ENCODE peak calls at places on chromosomes 16 and 17, in four cellular contexts. O is breast epithelium, W is HL-60, P is GM23338. A is an unnamed sample.
A peak's percentile ranks its signal among the peaks of the same experiment; 100 is the strongest.

GRCh38 chr17:68711858-68712257 is 110.7 kb upstream of the FAM20A start:
- DNase-seq in W (no peak), O (no peak), P (no peak), A (no peak)

GRCh38 chr17:21678451-21679081 is 13.8 kb upstream of the KCNJ18 start:
- DNase-seq in O (peak; percentile 50), P (no peak), W (no peak), A (no peak)

GRCh38 chr16:85916141-85916890 is 17.4 kb downstream of the IRF8 start:
- DNase-seq in O (no peak), P (no peak), W (peak; percentile 48), A (peak; percentile 88)

GRCh38 chr16:1792836-1793577 is 498 bp downstream of the IGFALS start:
- DNase-seq in W (no peak), O (no peak), P (no peak), A (no peak)

GRCh38 chr16:67447508-67448076 is 16.7 kb downstream of the HSD11B2 start:
- DNase-seq in O (no peak), W (peak; percentile 82), P (peak; percentile 61), A (peak; percentile 78)

GRCh38 chr17:16906670-16907069 is 65.2 kb downstream of the TNFRSF13B start:
- DNase-seq in P (no peak), O (no peak), W (no peak), A (no peak)

GRCh38 chr16:57141822-57142631 is 43.8 kb downstream of the PSME3IP1 start:
- DNase-seq in O (no peak), W (peak; percentile 35), P (no peak), A (no peak)

GRCh38 chr16:47920709-47921108 is 235.1 kb downstream of the ABCC12 start:
- DNase-seq in P (no peak), W (no peak), O (no peak), A (no peak)

GRCh38 chr16:77169650-77170236 is 21.2 kb upstream of the MON1B start:
- DNase-seq in O (no peak), W (peak; percentile 59), P (peak; percentile 87), A (peak; percentile 23)

GRCh38 chr17:64683791-64684190 is 21.7 kb upstream of the SMURF2 start:
- DNase-seq in W (no peak), P (no peak), O (no peak), A (no peak)

GRCh38 chr16:75376475-75376907 is 56.8 kb downstream of the CFDP1 start:
- DNase-seq in O (no peak), W (no peak), P (peak; percentile 66), A (no peak)

GRCh38 chr16:73051903-73052302 is 4.0 kb upstream of the ZFHX3 start:
- DNase-seq in O (no peak), P (no peak), W (no peak), A (no peak)
- H3K4me3 ChIP-seq in O (no peak overlapping the region), P (no peak overlapping the region), W (no peak overlapping the region), A (no peak overlapping the region)

GRCh38 chr17:75380750-75381149 is 24.7 kb downstream of the GRB2 start:
- DNase-seq in W (no peak), P (no peak), O (no peak), A (no peak)

GRCh38 chr17:75386430-75386829 is 19.0 kb downstream of the GRB2 start:
- DNase-seq in W (no peak), O (no peak), P (no peak), A (no peak)

GRCh38 chr17:75384751-75385150 is 20.7 kb downstream of the GRB2 start:
- DNase-seq in P (no peak), W (no peak), O (no peak), A (no peak)

GRCh38 chr17:75380315-75380714 is 25.2 kb downstream of the GRB2 start:
- DNase-seq in O (no peak), W (no peak), P (no peak), A (no peak)

GRCh38 chr17:75383842-75384195 is 21.7 kb downstream of the GRB2 start:
- DNase-seq in P (no peak), W (no peak), O (no peak), A (no peak)
- TF ChIP-seq POLR2AphosphoS5 in P (no peak), W (no peak), O (no peak), A (no peak)

DNA sequence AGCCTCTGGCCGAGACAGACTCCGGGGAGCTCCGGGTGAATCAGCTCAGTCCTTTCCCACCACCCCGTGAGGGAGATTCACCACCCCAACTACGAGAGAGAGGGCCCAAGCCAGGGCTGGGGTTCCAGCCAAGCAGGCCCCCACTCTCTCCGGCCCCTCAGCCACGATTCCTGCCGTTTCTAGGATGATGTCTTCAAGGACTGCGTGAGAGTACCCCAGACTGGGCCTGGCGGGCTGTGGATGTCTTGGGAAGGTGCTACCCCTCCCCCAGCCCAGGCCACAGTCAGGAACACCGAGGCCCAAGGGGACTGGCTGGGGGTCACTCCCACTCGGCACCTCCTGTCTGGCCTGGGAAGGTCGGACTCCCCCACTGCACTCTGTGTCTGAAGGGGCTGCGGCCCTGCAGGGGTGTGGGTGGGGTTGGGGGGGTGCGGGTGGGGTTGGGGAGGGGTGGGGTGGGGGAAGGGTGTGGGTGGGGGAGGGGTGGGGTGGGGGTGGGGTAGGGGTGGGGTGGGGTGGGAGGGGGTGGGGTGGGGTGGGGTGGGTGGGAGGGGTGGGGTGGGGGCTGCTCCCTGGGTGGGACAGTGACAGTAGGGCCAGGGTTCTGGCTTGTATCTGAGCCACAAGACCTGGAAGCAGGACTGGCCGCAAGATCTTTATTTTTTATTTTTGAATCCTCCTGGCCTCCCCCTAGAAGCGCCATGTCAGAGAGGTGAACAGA is 21.8 kb upstream of the PABPN1L start:
- DNase-seq in O (no peak), P (no peak), W (no peak), A (no peak)
- H3K4me3 ChIP-seq in O (no peak overlapping the region), P (no peak overlapping the region), W (no peak overlapping the region), A (no peak overlapping the region)

DNA sequence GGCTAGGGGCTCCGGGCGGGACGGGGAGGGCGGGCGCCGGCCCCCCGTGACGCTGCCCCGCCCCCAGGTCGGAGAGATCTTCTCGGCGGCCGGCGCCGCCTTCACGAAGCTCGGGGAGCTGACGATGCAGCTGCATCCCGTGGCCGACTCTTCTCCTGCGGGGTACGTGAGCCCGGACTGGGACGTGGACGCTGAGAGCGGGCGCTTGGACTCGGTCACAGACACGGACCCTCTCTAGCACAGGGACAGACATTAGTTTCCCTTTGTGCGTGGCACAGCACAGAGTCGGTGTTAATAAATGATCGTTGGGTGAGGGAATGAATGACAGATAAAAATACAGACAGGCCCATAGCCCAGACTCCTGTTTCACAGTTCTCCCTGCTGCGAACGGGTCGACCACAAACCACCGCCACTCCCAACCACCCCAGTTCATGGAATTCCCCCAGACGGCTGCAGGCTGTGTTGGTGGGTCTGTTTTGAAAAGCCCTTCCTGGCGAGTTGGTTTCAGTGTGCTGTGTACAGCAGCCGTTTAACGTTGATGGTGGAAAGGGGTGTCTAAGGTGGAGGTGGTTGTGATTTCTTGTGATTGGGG is 2.7 kb downstream of the RNASEK start:
- DNase-seq in O (no peak), P (peak; percentile 23), W (no peak), A (peak; percentile 49)
- TF ChIP-seq POLR2AphosphoS5 in O (no peak), P (no peak), W (no peak), A (no peak)

GRCh38 chr16:30141750-30142149 is 18.7 kb upstream of the MAPK3 start:
- DNase-seq in W (no peak), P (no peak), O (no peak), A (no peak)

GRCh38 chr16:30142672-30143346 is 19.8 kb upstream of the MAPK3 start:
- DNase-seq in O (no peak), W (peak; percentile 71), P (peak; percentile 50), A (no peak)

GRCh38 chr16:30136971-30137601 is 14.1 kb upstream of the MAPK3 start:
- DNase-seq in P (no peak), W (peak; percentile 73), O (no peak), A (no peak)

GRCh38 chr16:30137897-30138296 is 14.9 kb upstream of the MAPK3 start:
- DNase-seq in P (no peak), W (no peak), O (no peak), A (no peak)

GRCh38 chr16:30139895-30140481 is 17.0 kb upstream of the MAPK3 start:
- DNase-seq in P (no peak), O (no peak), W (peak; percentile 44), A (no peak)
- H3K4me3 ChIP-seq in P (no peak overlapping the region), O (no peak overlapping the region), W (no peak overlapping the region), A (no peak overlapping the region)

GRCh38 chr16:70704586-70704985 is 18.7 kb upstream of the MTSS2 start:
- DNase-seq in P (no peak), W (no peak), O (no peak), A (no peak)

GRCh38 chr16:70708381-70709253 is 22.8 kb upstream of the MTSS2 start:
- DNase-seq in W (no peak), O (no peak), P (peak; percentile 37), A (no peak)

GRCh38 chr16:70705056-70705455 is 19.2 kb upstream of the MTSS2 start:
- DNase-seq in O (no peak), W (no peak), P (no peak), A (no peak)

GRCh38 chr16:70709457-70709856 is 23.6 kb upstream of the MTSS2 start:
- DNase-seq in O (no peak), W (no peak), P (no peak), A (no peak)

GRCh38 chr16:70706948-70707465 is 21.2 kb upstream of the MTSS2 start:
- DNase-seq in P (no peak), W (no peak), O (peak; percentile 75), A (no peak)
- TF ChIP-seq POLR2AphosphoS5 in P (no peak), W (no peak), O (no peak), A (peak; percentile 63)

DNA sequence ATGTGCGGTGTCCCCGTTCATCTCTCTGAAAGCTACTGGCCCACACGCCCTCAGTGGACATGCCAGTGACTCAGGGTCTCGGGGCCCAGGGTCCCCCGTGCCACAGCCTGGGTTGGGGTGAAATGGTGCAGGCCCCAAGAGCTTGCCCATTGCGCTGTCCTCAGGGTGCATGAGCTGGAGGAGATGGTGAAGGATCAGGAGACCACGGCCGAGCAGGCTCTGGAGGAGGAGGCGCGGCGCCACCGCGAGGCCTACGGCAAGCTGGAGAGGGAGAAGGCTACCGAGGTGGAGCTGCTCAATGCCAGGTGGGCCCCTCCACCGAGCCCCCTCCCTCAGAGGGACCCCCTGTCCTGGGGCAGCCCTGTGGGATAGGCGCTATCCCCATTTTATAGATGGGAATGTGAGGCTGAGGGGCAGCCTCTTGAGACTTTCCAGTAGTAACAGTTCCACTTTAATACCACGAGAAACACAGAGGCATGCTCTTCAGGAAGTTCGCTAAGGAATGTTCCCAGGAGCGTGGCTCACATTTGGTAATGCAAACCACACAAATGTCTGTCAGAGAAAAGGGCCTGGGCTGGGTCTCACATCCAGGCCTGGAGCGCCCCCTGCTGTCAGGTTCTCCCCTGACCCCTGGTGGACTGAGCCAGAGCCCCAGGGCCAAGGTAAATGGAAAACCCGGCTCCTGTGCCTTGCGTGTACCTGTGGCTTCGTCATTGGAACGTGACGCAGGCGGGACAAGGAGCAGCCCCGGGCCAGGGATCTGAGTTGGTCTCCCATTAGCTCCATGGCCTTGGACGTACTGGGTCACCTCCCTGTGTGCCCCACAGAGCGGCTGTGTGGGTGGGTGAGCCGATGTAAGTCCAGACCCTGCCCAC is 133.7 kb downstream of the RAB11FIP4 start:
- DNase-seq in P (peak; percentile 98), W (peak; percentile 83), O (peak; percentile 95), A (peak; percentile 91)
- H3K4me3 ChIP-seq in P (no peak overlapping the region), W (no peak overlapping the region), O (no peak overlapping the region), A (no peak overlapping the region)

DNA sequence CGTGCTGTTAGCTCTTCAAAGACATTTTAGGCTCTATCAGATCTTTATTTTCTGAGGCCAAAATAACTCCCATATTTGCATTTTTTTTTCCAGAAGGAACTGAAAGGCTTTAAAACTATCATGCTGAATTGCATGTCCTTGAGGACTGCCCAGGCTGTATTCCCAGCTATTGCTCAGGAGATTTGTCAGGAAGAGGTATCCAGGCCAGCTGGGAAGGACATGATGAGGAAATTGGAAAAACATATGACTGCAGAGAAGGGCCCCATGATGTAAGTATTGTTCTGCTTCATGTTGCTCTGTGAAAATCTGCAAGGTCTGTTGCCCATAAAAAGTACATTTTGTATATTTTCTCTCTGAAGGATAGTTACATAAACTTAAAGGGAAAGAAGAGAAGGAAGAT is 5.7 kb downstream of the CDC6 start:
- DNase-seq in P (no peak), W (no peak), O (no peak), A (no peak)
- TF ChIP-seq POLR2AphosphoS5 in P (no peak), W (no peak), O (no peak), A (no peak)

A was measured in transverse colon.